ENCODE peak calls at places on chromosome 5, in four cellular contexts. Y, H, I and L are unnamed samples.

GRCh38 chr5:67998709-67999251 is 216.8 kb upstream of the PIK3R1 start:
- DNase-seq in H (peak), I (peak), Y (no peak), L (no peak)

GRCh38 chr5:84729326-84729725 is 344.6 kb upstream of the EDIL3 start:
- DNase-seq in H (no peak), Y (no peak), I (no peak), L (peak)

GRCh38 chr5:68528877-68529276 is 313.3 kb downstream of the PIK3R1 start:
- DNase-seq in H (peak), I (no peak), Y (no peak), L (no peak)

GRCh38 chr5:30734118-30734517 is 459.4 kb upstream of the CDH6 start:
- DNase-seq in Y (no peak), H (no peak), I (no peak), L (no peak)

GRCh38 chr5:91212336-91213092 is 170.6 kb downstream of the ARRDC3 start:
- DNase-seq in H (peak), I (no peak), Y (peak), L (peak)

GRCh38 chr5:78509884-78510769 is 138.4 kb downstream of the LHFPL2 start:
- DNase-seq in Y (no peak), H (peak), I (peak), L (no peak)

GRCh38 chr5:142059304-142059940 is 46.6 kb upstream of the GNPDA1 start:
- DNase-seq in I (no peak), Y (no peak), H (peak), L (no peak)

GRCh38 chr5:55231476-55232193 is 1.8 kb downstream of the CCNO start:
- DNase-seq in H (peak), I (no peak), Y (no peak), L (no peak)

GRCh38 chr5:143412656-143413342 is 9.3 kb upstream of the NR3C1 start:
- DNase-seq in Y (no peak), I (no peak), H (no peak), L (no peak)

GRCh38 chr5:95973793-95974325 is 12.2 kb upstream of the ELL2 start:
- DNase-seq in Y (no peak), I (no peak), H (peak), L (peak)

GRCh38 chr5:73596705-73597328 is 29.2 kb upstream of the ARHGEF28 start:
- DNase-seq in H (peak), I (no peak), Y (no peak), L (no peak)